ENCODE peak calls at places on chromosomes 6 and 20, in six cellular contexts. E is mucosa of descending colon, H is fibroblast of the aortic adventitia, R is heart right ventricle, Z is fibroblast of mammary gland, M is left lung. X is an unnamed sample.

GRCh38 chr6:112036088-112036637 is 17.7 kb upstream of the CCN6 start:
- DNase-seq in E (no peak), H (no peak), R (no peak), Z (peak; percentile 44), M (no peak), X (no peak)

GRCh38 chr6:37668251-37668650 is 29.4 kb downstream of the MDGA1 start:
- DNase-seq in E (no peak), H (no peak), R (no peak), Z (no peak), M (no peak), X (no peak)

GRCh38 chr20:35200255-35200654 is 26.2 kb upstream of the MMP24 start:
- DNase-seq in E (no peak), H (peak; percentile 71), R (no peak), Z (peak; percentile 88), M (no peak), X (no peak)

GRCh38 chr20:19406371-19406770 is 193.9 kb downstream of the SLC24A3 start:
- DNase-seq in E (no peak), H (no peak), R (no peak), Z (no peak), M (no peak), X (no peak)

GRCh38 chr6:94535798-94536197 is 1041.5 kb upstream of the MANEA start:
- DNase-seq in E (no peak), H (no peak), R (no peak), Z (no peak), M (no peak), X (no peak)

GRCh38 chr6:109024368-109024767 is 70.3 kb downstream of the SESN1 start:
- DNase-seq in E (no peak), H (peak; percentile 18), R (no peak), Z (peak; percentile 19), M (no peak), X (no peak)

GRCh38 chr20:44287272-44288097 is 23.5 kb downstream of the FITM2 start:
- DNase-seq in E (peak; percentile 52), H (peak; percentile 9), R (peak; percentile 32), Z (peak; percentile 34), M (no peak), X (no peak)

GRCh38 chr6:110329348-110329728 is 28.8 kb downstream of the METTL24 start:
- DNase-seq in E (no peak), H (no peak), R (no peak), Z (peak; percentile 17), M (peak; percentile 59), X (peak; percentile 51)

GRCh38 chr20:53870426-53871199 is 199.8 kb downstream of the BCAS1 start:
- DNase-seq in E (no peak), H (no peak), R (no peak), Z (no peak), M (no peak), X (no peak)

GRCh38 chr6:506508-506907 is 115.0 kb downstream of the IRF4 start:
- DNase-seq in E (no peak), H (no peak), R (no peak), Z (no peak), M (no peak), X (no peak)

GRCh38 chr20:15862178-15862577 is 711.1 kb downstream of the KIF16B start:
- DNase-seq in E (peak; percentile 8), H (no peak), R (no peak), Z (no peak), M (no peak), X (no peak)

GRCh38 chr6:45970326-45970725 is 45.3 kb downstream of the CLIC5 start:
- DNase-seq in E (peak; percentile 61), H (no peak), R (no peak), Z (no peak), M (no peak), X (no peak)

GRCh38 chr20:37885593-37886507 is 17.1 kb upstream of the VSTM2L start:
- DNase-seq in E (no peak), H (no peak), R (no peak), Z (no peak), M (no peak), X (no peak)

GRCh38 chr6:133903855-133904254 is 14.9 kb downstream of the TCF21 start:
- DNase-seq in E (no peak), H (no peak), R (no peak), Z (no peak), M (no peak), X (no peak)

GRCh38 chr20:7497985-7498384 is 442.3 kb downstream of the HAO1 start:
- DNase-seq in E (no peak), H (peak; percentile 73), R (no peak), Z (peak; percentile 50), M (no peak), X (no peak)

GRCh38 chr6:113719545-113719944 is 137.6 kb upstream of the MARCKS start:
- DNase-seq in E (no peak), H (peak; percentile 41), R (no peak), Z (peak; percentile 59), M (no peak), X (no peak)

GRCh38 chr6:66328181-66328580 is 621.2 kb upstream of the EYS start:
- DNase-seq in E (no peak), H (no peak), R (no peak), Z (peak; percentile 22), M (no peak), X (no peak)

GRCh38 chr20:51797357-51798025 is 4.8 kb downstream of the SALL4 start:
- DNase-seq in E (no peak), H (peak; percentile 23), R (no peak), Z (no peak), M (no peak), X (no peak)

GRCh38 chr20:23235173-23236027 is 115.2 kb upstream of the NXT1 start:
- DNase-seq in E (peak; percentile 59), H (peak; percentile 80), R (peak; percentile 73), Z (peak; percentile 74), M (peak; percentile 89), X (no peak)

GRCh38 chr20:53642196-53643030 is 48.8 kb upstream of the ZNF217 start:
- DNase-seq in E (peak; percentile 76), H (peak; percentile 61), R (no peak), Z (peak; percentile 71), M (no peak), X (no peak)

GRCh38 chr6:167687035-167687720 is 139.5 kb upstream of the AFDN start:
- DNase-seq in E (no peak), H (no peak), R (no peak), Z (no peak), M (no peak), X (no peak)

GRCh38 chr6:31525932-31526591 is 2.7 kb upstream of the MCCD1 start:
- DNase-seq in E (no peak), H (peak; percentile 45), R (no peak), Z (no peak), M (no peak), X (no peak)

GRCh38 chr20:33697129-33697528 is 10.9 kb upstream of the E2F1 start:
- DNase-seq in E (peak; percentile 40), H (peak; percentile 89), R (peak; percentile 43), Z (peak; percentile 82), M (peak; percentile 24), X (no peak)

GRCh38 chr6:4336778-4337442 is 201.5 kb upstream of the ECI2 start:
- DNase-seq in E (no peak), H (no peak), R (no peak), Z (no peak), M (no peak), X (no peak)

GRCh38 chr6:27468334-27468733 is 4.6 kb downstream of the ZNF184 start:
- DNase-seq in E (no peak), H (peak; percentile 20), R (no peak), Z (peak; percentile 58), M (no peak), X (no peak)

GRCh38 chr20:62735331-62735821 is 26.7 kb downstream of the NTSR1 start:
- DNase-seq in E (no peak), H (no peak), R (no peak), Z (no peak), M (peak; percentile 69), X (no peak)

GRCh38 chr6:3835055-3835731 is 14.0 kb upstream of the FAM50B start:
- DNase-seq in E (peak; percentile 41), H (peak; percentile 65), R (no peak), Z (peak; percentile 89), M (no peak), X (no peak)

GRCh38 chr20:24780648-24781047 is 168.4 kb upstream of the CST7 start:
- DNase-seq in E (no peak), H (no peak), R (no peak), Z (no peak), M (no peak), X (no peak)

GRCh38 chr20:8223096-8223870 is 91.2 kb downstream of the PLCB1 start:
- DNase-seq in E (no peak), H (peak; percentile 95), R (no peak), Z (peak; percentile 70), M (no peak), X (peak; percentile 60)

GRCh38 chr20:2507464-2507863 is 1.3 kb downstream of the ZNF343 start:
- DNase-seq in E (no peak), H (peak; percentile 30), R (no peak), Z (peak; percentile 37), M (no peak), X (no peak)
- H3K4me3 ChIP-seq in E (no peak overlapping the region), H (peak overlapping the region; percentile 90), R (peak overlapping the region; percentile 97), Z (peak overlapping the region; percentile 94), M (no peak overlapping the region), X (peak overlapping the region; percentile 89)

DNA sequence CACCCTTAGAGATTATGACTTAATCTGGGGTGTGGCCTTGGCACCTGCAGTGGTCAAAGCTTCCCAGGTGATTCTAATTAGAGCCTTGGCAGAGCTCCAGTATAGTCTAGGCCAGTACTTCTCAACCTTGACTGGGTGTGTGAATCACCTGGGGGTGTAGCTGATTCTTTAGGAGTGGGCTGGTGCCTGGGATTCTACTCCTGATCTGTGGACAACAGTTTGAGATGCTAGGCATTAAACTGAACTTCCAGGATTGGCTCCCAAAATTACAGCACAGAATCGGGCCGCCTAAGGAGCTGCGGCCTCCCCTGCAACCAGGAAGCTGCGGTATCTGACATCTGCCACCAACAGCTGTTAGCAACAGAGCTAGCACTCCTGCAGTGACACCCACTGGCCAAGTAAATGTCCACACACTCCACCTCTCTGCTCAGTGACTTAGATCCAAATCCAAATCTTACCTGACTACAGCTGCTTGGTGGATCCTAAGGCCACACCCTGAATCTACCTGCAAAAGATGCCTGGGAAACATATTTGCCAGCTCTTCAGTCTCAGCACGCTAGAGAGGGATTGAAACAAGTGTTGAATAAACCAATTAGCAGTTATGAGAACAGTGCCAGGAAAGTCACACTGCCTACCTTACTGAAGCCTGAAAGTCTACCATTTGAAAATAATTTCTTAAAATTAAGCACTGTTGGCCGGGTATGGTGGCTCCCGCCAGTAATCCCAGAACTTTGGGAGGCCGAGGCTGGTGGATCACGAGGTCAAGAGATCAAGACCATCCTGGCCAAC is 126.7 kb downstream of the UNC5CL start:
- DNase-seq in E (peak; percentile 78), H (no peak), R (no peak), Z (peak; percentile 21), M (no peak), X (peak; percentile 33)
- TF ChIP-seq CTCF in E (peak; percentile 29), H (peak; percentile 11), R (peak; percentile 64), Z (peak; percentile 19), M (no peak), X (peak; percentile 55)

DNA sequence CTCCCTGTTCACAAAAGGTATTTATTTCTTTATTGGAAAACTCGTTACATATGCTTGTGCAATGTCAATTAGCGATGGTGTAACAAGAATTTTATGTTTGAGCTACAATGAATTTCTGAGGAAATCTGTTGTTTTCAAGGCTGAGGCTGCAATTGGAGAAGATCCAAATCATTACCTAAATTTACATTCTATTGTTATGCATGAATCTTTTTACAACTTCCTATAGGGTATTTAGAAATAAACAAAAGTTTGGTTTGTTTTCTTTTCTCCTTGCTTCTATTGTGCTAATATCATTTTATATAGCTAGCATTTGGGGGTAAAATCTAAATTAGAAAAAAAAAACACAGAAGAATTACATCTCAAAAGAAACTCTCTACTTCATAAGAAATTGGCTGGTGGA is 34.7 kb upstream of the NKAIN2 start:
- DNase-seq in E (no peak), H (no peak), R (no peak), Z (no peak), M (no peak), X (no peak)
- H3K4me3 ChIP-seq in E (no peak overlapping the region), H (no peak overlapping the region), R (no peak overlapping the region), Z (no peak overlapping the region), M (no peak overlapping the region), X (no peak overlapping the region)

GRCh38 chr20:3749689-3750639 is 17.5 kb downstream of the HSPA12B start:
- DNase-seq in E (no peak), H (no peak), R (peak; percentile 34), Z (no peak), M (peak; percentile 87), X (no peak)
- TF ChIP-seq CTCF in E (peak; percentile 60), H (no peak), R (peak; percentile 60), Z (no peak), M (peak; percentile 46), X (peak; percentile 52)